ENCODE peak calls at places on chromosomes 3 and 15, in four cellular contexts. One of them, this sample, is unnamed.

GRCh38 chr3:172390792-172391191 is 57.5 kb downstream of the GHSR start:
- DNase-seq in pancreas: no peak
- DNase-seq in BJ: no peak
- DNase-seq in AG04450: no peak
- DNase-seq in this sample: no peak

GRCh38 chr3:125140011-125140813 is 72.3 kb downstream of the SLC12A8 start:
- DNase-seq in pancreas: no peak
- DNase-seq in BJ: peak; percentile 50
- DNase-seq in AG04450: no peak
- DNase-seq in this sample: peak; percentile 71

GRCh38 chr3:110493752-110494151 is 577.9 kb upstream of the NECTIN3 start:
- DNase-seq in pancreas: no peak
- DNase-seq in BJ: no peak
- DNase-seq in AG04450: no peak
- DNase-seq in this sample: no peak

GRCh38 chr3:52399593-52399992 is 45.3 kb downstream of the SEMA3G start:
- DNase-seq in pancreas: no peak
- DNase-seq in BJ: no peak
- DNase-seq in AG04450: no peak
- DNase-seq in this sample: no peak

GRCh38 chr15:74233864-74234597 is 2.1 kb upstream of the CCDC33 start:
- DNase-seq in pancreas: no peak
- DNase-seq in BJ: no peak
- DNase-seq in AG04450: no peak
- DNase-seq in this sample: no peak

GRCh38 chr15:49225572-49226281 is 55.7 kb downstream of the GALK2 start:
- DNase-seq in pancreas: no peak
- DNase-seq in BJ: no peak
- DNase-seq in AG04450: no peak
- DNase-seq in this sample: peak; percentile 10

GRCh38 chr15:72852268-72852667 is 68.7 kb upstream of the ADPGK start:
- DNase-seq in pancreas: no peak
- DNase-seq in BJ: no peak
- DNase-seq in AG04450: no peak
- DNase-seq in this sample: no peak

GRCh38 chr3:129461461-129462146 is 21.6 kb downstream of the IFT122 start:
- DNase-seq in pancreas: no peak
- DNase-seq in BJ: no peak
- DNase-seq in AG04450: no peak
- DNase-seq in this sample: peak; percentile 17

GRCh38 chr3:119524931-119525662 is 26.8 kb downstream of the TIMMDC1 start:
- DNase-seq in pancreas: no peak
- DNase-seq in BJ: no peak
- DNase-seq in AG04450: no peak
- DNase-seq in this sample: peak; percentile 15

GRCh38 chr15:26095710-26096330 is 232.7 kb upstream of the ATP10A start:
- DNase-seq in pancreas: no peak
- DNase-seq in BJ: no peak
- DNase-seq in AG04450: no peak
- DNase-seq in this sample: no peak

GRCh38 chr15:25897658-25898057 is 34.5 kb upstream of the ATP10A start:
- DNase-seq in pancreas: no peak
- DNase-seq in BJ: no peak
- DNase-seq in AG04450: no peak
- DNase-seq in this sample: no peak

GRCh38 chr3:42755681-42756578 is 17.1 kb downstream of the CCDC13 start:
- DNase-seq in pancreas: no peak
- DNase-seq in BJ: no peak
- DNase-seq in AG04450: no peak
- DNase-seq in this sample: peak; percentile 31

GRCh38 chr15:51848811-51849210 is 19.4 kb downstream of the TMOD3 start:
- DNase-seq in pancreas: no peak
- DNase-seq in BJ: no peak
- DNase-seq in AG04450: no peak
- DNase-seq in this sample: no peak

GRCh38 chr3:98966862-98967554 is 65.5 kb upstream of the DCBLD2 start:
- DNase-seq in pancreas: no peak
- DNase-seq in BJ: no peak
- DNase-seq in AG04450: no peak
- DNase-seq in this sample: no peak

GRCh38 chr3:136644200-136644599 is 108.0 kb downstream of the STAG1 start:
- DNase-seq in pancreas: no peak
- DNase-seq in BJ: no peak
- DNase-seq in AG04450: no peak
- DNase-seq in this sample: no peak

GRCh38 chr3:13019243-13019701 is 54.0 kb downstream of the IQSEC1 start:
- DNase-seq in pancreas: no peak
- DNase-seq in BJ: peak; percentile 54
- DNase-seq in AG04450: peak; percentile 71
- DNase-seq in this sample: peak; percentile 69

GRCh38 chr3:46849098-46849631 is 14.1 kb downstream of the MYL3 start:
- DNase-seq in pancreas: no peak
- DNase-seq in BJ: no peak
- DNase-seq in AG04450: no peak
- DNase-seq in this sample: no peak

GRCh38 chr3:125192190-125193035 is 20.1 kb downstream of the SLC12A8 start:
- DNase-seq in pancreas: no peak
- DNase-seq in BJ: no peak
- DNase-seq in AG04450: no peak
- DNase-seq in this sample: no peak

GRCh38 chr3:151428386-151428785 is 32.5 kb downstream of the IGSF10 start:
- DNase-seq in pancreas: no peak
- DNase-seq in BJ: no peak
- DNase-seq in AG04450: no peak
- DNase-seq in this sample: no peak

GRCh38 chr15:74964794-74965193 is 8.2 kb upstream of the RPP25 start:
- DNase-seq in pancreas: no peak
- DNase-seq in BJ: no peak
- DNase-seq in AG04450: no peak
- DNase-seq in this sample: peak; percentile 29

GRCh38 chr15:93037341-93038063 is 51.5 kb downstream of the RGMA start:
- DNase-seq in pancreas: no peak
- DNase-seq in BJ: no peak
- DNase-seq in AG04450: no peak
- DNase-seq in this sample: no peak

GRCh38 chr3:172082269-172082668 is 42.9 kb downstream of the FNDC3B start:
- DNase-seq in pancreas: no peak
- DNase-seq in BJ: peak; percentile 99
- DNase-seq in AG04450: peak; percentile 87
- DNase-seq in this sample: peak; percentile 95

GRCh38 chr3:131402391-131403039 is 20.9 kb downstream of the NUDT16 start:
- DNase-seq in pancreas: no peak
- DNase-seq in BJ: peak; percentile 23
- DNase-seq in AG04450: no peak
- DNase-seq in this sample: peak; percentile 54

GRCh38 chr3:62559831-62560445 is 186.6 kb upstream of the FEZF2 start:
- DNase-seq in pancreas: no peak
- DNase-seq in BJ: peak; percentile 2
- DNase-seq in AG04450: peak; percentile 11
- DNase-seq in this sample: peak; percentile 50

GRCh38 chr15:38207591-38207990 is 45.0 kb upstream of the SPRED1 start:
- DNase-seq in pancreas: no peak
- DNase-seq in BJ: no peak
- DNase-seq in AG04450: no peak
- DNase-seq in this sample: peak; percentile 3

GRCh38 chr3:11944052-11944673 is 60.0 kb upstream of the SYN2 start:
- DNase-seq in pancreas: peak; percentile 18
- DNase-seq in BJ: no peak
- DNase-seq in AG04450: no peak
- DNase-seq in this sample: peak; percentile 10
- TF ChIP-seq CTCF in pancreas: peak; percentile 53
- TF ChIP-seq CTCF in BJ: peak; percentile 61
- TF ChIP-seq CTCF in AG04450: peak; percentile 56
- TF ChIP-seq CTCF in this sample: peak; percentile 74

GRCh38 chr3:28267984-28268849 is 26.8 kb downstream of the CMC1 start:
- DNase-seq in pancreas: peak; percentile 24
- DNase-seq in BJ: no peak
- DNase-seq in AG04450: no peak
- DNase-seq in this sample: peak; percentile 1
- TF ChIP-seq CTCF in pancreas: no peak
- TF ChIP-seq CTCF in BJ: no peak
- TF ChIP-seq CTCF in AG04450: no peak
- TF ChIP-seq CTCF in this sample: no peak

DNA sequence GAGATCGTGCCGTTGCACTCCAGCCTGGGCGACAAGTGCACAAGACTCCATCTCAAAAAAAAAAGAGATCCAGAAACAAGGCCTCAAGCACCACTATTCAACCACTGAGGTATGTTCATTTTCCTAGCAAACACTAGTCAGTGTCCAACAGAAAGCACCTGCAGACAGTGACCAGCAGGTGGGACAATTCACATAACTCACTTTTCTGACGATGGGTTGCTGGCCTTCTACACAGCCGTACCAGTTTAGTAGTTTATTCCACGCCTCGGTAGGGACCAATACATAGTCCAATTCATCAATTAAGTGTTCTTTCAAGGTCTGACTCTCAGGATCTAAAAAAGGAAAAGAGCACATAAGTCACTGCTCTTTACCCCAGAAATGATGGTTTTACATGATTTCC is 12.4 kb downstream of the USP4 start:
- DNase-seq in pancreas: no peak
- DNase-seq in BJ: no peak
- DNase-seq in AG04450: no peak
- DNase-seq in this sample: no peak
- TF ChIP-seq CTCF in pancreas: no peak
- TF ChIP-seq CTCF in BJ: peak; percentile 14
- TF ChIP-seq CTCF in AG04450: peak; percentile 28
- TF ChIP-seq CTCF in this sample: peak; percentile 64

GRCh38 chr3:38346584-38347410 is at the start of gene XYLB:
- DNase-seq in pancreas: peak; percentile 92
- DNase-seq in BJ: no peak
- DNase-seq in AG04450: peak; percentile 55
- DNase-seq in this sample: peak; percentile 71

GRCh38 chr3:38345879-38346583 is 554 bp upstream of the XYLB start:
- DNase-seq in pancreas: no peak
- DNase-seq in BJ: no peak
- DNase-seq in AG04450: no peak
- DNase-seq in this sample: no peak

GRCh38 chr3:38347421-38348200 is 1.0 kb downstream of the XYLB start:
- DNase-seq in pancreas: peak; percentile 13
- DNase-seq in BJ: no peak
- DNase-seq in AG04450: no peak
- DNase-seq in this sample: no peak

GRCh38 chr3:38348903-38349302 is 2.3 kb downstream of the XYLB start:
- DNase-seq in pancreas: no peak
- DNase-seq in BJ: no peak
- DNase-seq in AG04450: no peak
- DNase-seq in this sample: peak; percentile 64

GRCh38 chr3:38343797-38344594 is 2.6 kb upstream of the XYLB start:
- DNase-seq in pancreas: no peak
- DNase-seq in BJ: no peak
- DNase-seq in AG04450: no peak
- DNase-seq in this sample: no peak
- TF ChIP-seq CTCF in pancreas: no peak
- TF ChIP-seq CTCF in BJ: no peak
- TF ChIP-seq CTCF in AG04450: no peak
- TF ChIP-seq CTCF in this sample: peak; percentile 34

GRCh38 chr3:65026151-65026550 is 338.4 kb upstream of the ADAMTS9 start:
- DNase-seq in pancreas: no peak
- DNase-seq in BJ: no peak
- DNase-seq in AG04450: no peak
- DNase-seq in this sample: no peak

GRCh38 chr3:65028024-65028423 is 340.2 kb upstream of the ADAMTS9 start:
- DNase-seq in pancreas: no peak
- DNase-seq in BJ: no peak
- DNase-seq in AG04450: no peak
- DNase-seq in this sample: no peak

GRCh38 chr3:65027335-65027734 is 339.5 kb upstream of the ADAMTS9 start:
- DNase-seq in pancreas: no peak
- DNase-seq in BJ: no peak
- DNase-seq in AG04450: no peak
- DNase-seq in this sample: no peak

GRCh38 chr3:65020780-65021179 is 333.0 kb upstream of the ADAMTS9 start:
- DNase-seq in pancreas: no peak
- DNase-seq in BJ: no peak
- DNase-seq in AG04450: no peak
- DNase-seq in this sample: no peak

GRCh38 chr3:65024148-65024547 is 336.3 kb upstream of the ADAMTS9 start:
- DNase-seq in pancreas: no peak
- DNase-seq in BJ: no peak
- DNase-seq in AG04450: no peak
- DNase-seq in this sample: no peak
- TF ChIP-seq CTCF in pancreas: no peak
- TF ChIP-seq CTCF in BJ: no peak
- TF ChIP-seq CTCF in AG04450: no peak
- TF ChIP-seq CTCF in this sample: no peak

GRCh38 chr3:10950476-10951294 is 41.9 kb upstream of the SLC6A1 start:
- DNase-seq in pancreas: peak; percentile 15
- DNase-seq in BJ: no peak
- DNase-seq in AG04450: peak; percentile 7
- DNase-seq in this sample: peak; percentile 39
- TF ChIP-seq CTCF in pancreas: peak; percentile 19
- TF ChIP-seq CTCF in BJ: peak; percentile 71
- TF ChIP-seq CTCF in AG04450: peak; percentile 72
- TF ChIP-seq CTCF in this sample: peak; percentile 80